ENCODE peak calls at places on chromosome 3, in six cellular contexts. F, C, V, I, B and M are unnamed samples.

GRCh38 chr3:194488007-194488742 is 1.4 kb upstream of the ATP13A3 start:
- DNase-seq in I (no peak), B (no peak), V (peak; percentile 79), F (no peak), C (no peak), M (peak; percentile 92)

GRCh38 chr3:172152294-172152649 is 112.9 kb downstream of the FNDC3B start:
- DNase-seq in B (no peak), F (no peak), C (no peak), I (no peak), V (peak; percentile 41), M (no peak)

GRCh38 chr3:133330043-133330442 is 69.8 kb upstream of the BFSP2 start:
- DNase-seq in V (peak; percentile 3), F (no peak), I (no peak), C (no peak), B (no peak), M (no peak)

GRCh38 chr3:16173696-16174355 is 654 bp upstream of the GALNT15 start:
- DNase-seq in F (no peak), B (no peak), C (no peak), I (no peak), V (no peak), M (no peak)

GRCh38 chr3:138578141-138578540 is 15.9 kb downstream of the CEP70 start:
- DNase-seq in C (no peak), B (peak; percentile 77), V (no peak), I (no peak), F (no peak), M (no peak)

GRCh38 chr3:31196881-31197364 is 302.5 kb upstream of the GADL1 start:
- DNase-seq in B (no peak), V (peak; percentile 73), I (no peak), F (peak; percentile 40), C (no peak), M (peak; percentile 80)

GRCh38 chr3:126529585-126530170 is 5.7 kb downstream of the CHST13 start:
- DNase-seq in V (no peak), B (no peak), C (no peak), I (no peak), F (no peak), M (no peak)

GRCh38 chr3:170485696-170486095 is 67.0 kb downstream of the CLDN11 start:
- DNase-seq in I (no peak), C (no peak), B (no peak), F (no peak), V (no peak), M (no peak)

GRCh38 chr3:97914390-97914789 is 57.8 kb downstream of the RIOX2 start:
- DNase-seq in V (peak; percentile 24), I (no peak), B (no peak), F (no peak), C (no peak), M (peak; percentile 62)

GRCh38 chr3:55006277-55006676 is 78.4 kb upstream of the LRTM1 start:
- DNase-seq in F (no peak), I (no peak), B (no peak), V (peak; percentile 29), C (no peak), M (no peak)

GRCh38 chr3:171526869-171527268 is 66.7 kb upstream of the TNIK start:
- DNase-seq in F (no peak), V (peak; percentile 76), C (no peak), I (no peak), B (no peak), M (no peak)

GRCh38 chr3:127675651-127676391 is 3.1 kb downstream of the ABTB1 start:
- DNase-seq in F (no peak), I (no peak), B (no peak), C (peak; percentile 61), V (no peak), M (no peak)

GRCh38 chr3:72004749-72005292 is 219.9 kb upstream of the PROK2 start:
- DNase-seq in I (no peak), V (peak; percentile 39), B (no peak), F (no peak), C (no peak), M (no peak)

GRCh38 chr3:12345141-12345561 is 56.3 kb downstream of the PPARG start:
- DNase-seq in V (peak; percentile 85), B (no peak), I (no peak), C (no peak), F (no peak), M (peak; percentile 63)

GRCh38 chr3:46293991-46294833 is 52.0 kb downstream of the CCR3 start:
- DNase-seq in I (no peak), V (no peak), F (no peak), C (no peak), B (peak; percentile 81), M (no peak)

GRCh38 chr3:32452009-32452408 is 50.6 kb downstream of the CMTM6 start:
- DNase-seq in B (no peak), I (no peak), V (no peak), C (no peak), F (no peak), M (no peak)

GRCh38 chr3:189646902-189647542 is 15.8 kb downstream of the TP63 start:
- DNase-seq in I (no peak), V (no peak), B (no peak), C (no peak), F (no peak), M (no peak)

DNA sequence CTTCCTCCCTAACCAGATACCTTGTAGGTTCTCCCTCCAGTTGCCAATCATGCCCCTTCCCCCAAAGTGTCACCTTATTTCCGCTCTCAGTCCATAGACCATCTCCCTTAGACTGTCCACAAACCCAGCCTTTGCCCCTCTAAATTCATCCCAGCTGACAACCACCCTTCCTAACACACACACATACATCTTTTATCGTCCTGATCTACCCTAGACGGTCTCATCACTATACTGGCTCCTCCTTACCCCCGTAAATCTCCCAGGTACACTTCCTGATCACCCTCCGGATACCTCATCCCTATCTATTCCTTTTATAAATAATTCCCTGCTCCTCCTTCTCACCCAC is 828 bp downstream of the THOC7 start:
- DNase-seq in C (no peak), I (no peak), V (no peak), F (no peak), B (no peak), M (no peak)
- H3K27ac ChIP-seq in C (no peak overlapping the region), I (peak overlapping the region; percentile 94), V (no peak overlapping the region), F (peak overlapping the region; percentile 98), B (no peak overlapping the region), M (peak overlapping the region; percentile 88)

GRCh38 chr3:69744507-69744906 is 5.2 kb downstream of the MITF start:
- DNase-seq in F (no peak), B (no peak), C (no peak), V (no peak), I (no peak), M (no peak)

GRCh38 chr3:69743975-69744374 is 4.7 kb downstream of the MITF start:
- DNase-seq in F (no peak), B (no peak), C (no peak), V (no peak), I (no peak), M (no peak)

GRCh38 chr3:69746119-69746518 is 6.9 kb downstream of the MITF start:
- DNase-seq in V (peak; percentile 31), B (no peak), I (no peak), F (no peak), C (no peak), M (no peak)

GRCh38 chr3:69747511-69748248 is 8.4 kb downstream of the MITF start:
- DNase-seq in C (no peak), B (no peak), F (no peak), V (no peak), I (no peak), M (no peak)

GRCh38 chr3:69745503-69745902 is 6.2 kb downstream of the MITF start:
- DNase-seq in B (no peak), V (no peak), C (no peak), F (no peak), I (no peak), M (no peak)
- TF ChIP-seq CTCF in B (no peak), V (no peak), C (no peak), F (no peak), I (no peak), M (no peak)

GRCh38 chr3:50137567-50137966 is 17.6 kb upstream of the SEMA3F start:
- DNase-seq in I (no peak), C (no peak), B (no peak), V (no peak), F (no peak), M (no peak)
- H3K9me3 ChIP-seq in I (no peaks in the 10 kb centered on the region), C (no peaks in the 10 kb centered on the region), B (no peaks in the 10 kb centered on the region), V (no peaks in the 10 kb centered on the region), F (no peaks in the 10 kb centered on the region), M (no peaks in the 10 kb centered on the region)

GRCh38 chr3:197417896-197418618 is 119.6 kb upstream of the DLG1 start:
- DNase-seq in F (no peak), I (no peak), V (no peak), C (no peak), B (no peak), M (no peak)
- H3K27ac ChIP-seq in F (no peak overlapping the region), I (no peak overlapping the region), V (no peak overlapping the region), C (no peak overlapping the region), B (no peak overlapping the region), M (no peak overlapping the region)

GRCh38 chr3:137222736-137223135 is 265.0 kb downstream of the IL20RB start:
- DNase-seq in V (no peak), C (no peak), I (no peak), F (no peak), B (no peak), M (no peak)

DNA sequence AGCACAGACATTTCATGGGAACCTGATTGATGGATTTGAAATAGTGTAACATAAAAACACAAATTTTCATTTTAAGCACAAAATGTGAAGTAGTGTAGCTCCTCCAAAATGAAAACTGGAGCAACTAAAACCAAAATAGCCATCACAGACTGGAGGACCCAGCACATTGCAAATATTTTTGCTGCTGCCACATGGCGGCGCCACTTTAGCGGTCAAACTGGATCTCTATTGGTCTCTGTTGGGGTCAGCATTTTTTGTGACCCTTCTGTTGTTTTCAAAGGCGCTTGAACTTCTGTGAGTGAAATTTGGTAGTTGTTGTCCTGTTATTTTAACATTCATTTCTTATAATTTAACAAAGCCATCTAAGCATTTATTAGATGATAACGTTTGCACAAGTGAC is 259.9 kb downstream of the IL20RB start:
- DNase-seq in I (no peak), C (no peak), V (no peak), F (no peak), B (no peak), M (no peak)
- TF ChIP-seq CTCF in I (no peak), C (peak; percentile 10), V (peak; percentile 3), F (no peak), B (peak; percentile 13), M (no peak)